ENCODE peak calls at places on chromosome 18, in ten cellular contexts. P is amniotic stem cell; Y is cardiac fibroblast; H is CD8-positive, alpha-beta T cell; V is GM12865; X is HFFc6; K is RCC 7860; F is stimulated activated CD4-positive, alpha-beta T cell treated with anti-CD3 and anti-CD28 coated beads, Interleukin-4, amount 100 ng/mL, for 48 hours; U is HS-27A; L is ovary. I is an unnamed sample.
A peak's percentile ranks its signal among the peaks of the same experiment; 100 is the strongest.

GRCh38 chr18:71223487-71223886 is 934.6 kb downstream of the SOCS6 start:
- DNase-seq in P (no peak), Y (peak; percentile 7), H (no peak), V (no peak), X (no peak), K (no peak), F (no peak), U (no peak), L (no peak), I (no peak)

GRCh38 chr18:31990823-31991222 is 27.8 kb upstream of the RNF125 start:
- DNase-seq in P (no peak), Y (no peak), H (no peak), V (peak; percentile 84), X (no peak), K (no peak), F (no peak), U (no peak), L (no peak), I (no peak)

GRCh38 chr18:35141567-35142269 is 99.1 kb upstream of the ZNF397 start:
- DNase-seq in P (no peak), Y (no peak), H (no peak), V (peak; percentile 18), X (no peak), K (no peak), F (no peak), U (no peak), L (no peak), I (no peak)

GRCh38 chr18:1370552-1370951 is 465.9 kb downstream of the ADCYAP1 start:
- DNase-seq in P (no peak), Y (no peak), H (no peak), V (no peak), X (no peak), K (no peak), F (no peak), U (no peak), L (no peak), I (no peak)

GRCh38 chr18:75207298-75208054 is 1.5 kb downstream of the PTGR3 start:
- DNase-seq in P (no peak), Y (peak; percentile 43), H (no peak), V (peak; percentile 62), X (peak; percentile 60), K (peak; percentile 44), F (no peak), U (no peak), L (no peak), I (no peak)

GRCh38 chr18:75638597-75639467 is 211.3 kb upstream of the SMIM21 start:
- DNase-seq in P (no peak), Y (peak; percentile 78), H (no peak), V (no peak), X (peak; percentile 74), K (no peak), F (no peak), U (no peak), L (no peak), I (no peak)

GRCh38 chr18:24710474-24710873 is 250.0 kb downstream of the HRH4 start:
- DNase-seq in P (no peak), Y (no peak), H (no peak), V (no peak), X (no peak), K (no peak), F (no peak), U (no peak), L (no peak), I (no peak)

GRCh38 chr18:7593194-7593819 is 26.2 kb downstream of the PTPRM start:
- DNase-seq in P (no peak), Y (no peak), H (no peak), V (no peak), X (no peak), K (no peak), F (no peak), U (no peak), L (no peak), I (no peak)

GRCh38 chr18:7577706-7578105 is 10.6 kb downstream of the PTPRM start:
- DNase-seq in P (no peak), Y (peak; percentile 61), H (no peak), V (no peak), X (peak; percentile 68), K (peak; percentile 84), F (no peak), U (peak; percentile 88), L (no peak), I (no peak)

GRCh38 chr18:26894426-26894825 is 28.9 kb upstream of the AQP4 start:
- DNase-seq in P (no peak), Y (no peak), H (no peak), V (no peak), X (no peak), K (no peak), F (no peak), U (no peak), L (no peak), I (no peak)

GRCh38 chr18:46155652-46156051 is 51.5 kb downstream of the HAUS1 start:
- DNase-seq in P (peak; percentile 61), Y (peak; percentile 79), H (peak; percentile 32), V (peak; percentile 12), X (peak; percentile 87), K (peak; percentile 97), F (peak; percentile 11), U (peak; percentile 82), L (no peak), I (no peak)

I was measured in progenitor cell of endocrine pancreas.